ENCODE peak calls at places on chromosomes 12 and 14, in four cellular contexts. Q, G, N and M are unnamed samples.

GRCh38 chr12:69998922-69999321 is 173.9 kb downstream of the MYRFL start:
- DNase-seq in Q (no peak), N (no peak), G (no peak), M (no peak)

GRCh38 chr12:106149096-106149784 is 10.5 kb upstream of the NUAK1 start:
- DNase-seq in G (no peak), Q (no peak), N (no peak), M (peak)

GRCh38 chr12:103997277-103997900 is 31.7 kb downstream of the TDG start:
- DNase-seq in Q (peak), N (no peak), G (no peak), M (peak)

GRCh38 chr12:41286426-41286825 is 98.3 kb downstream of the PDZRN4 start:
- DNase-seq in G (no peak), N (no peak), Q (no peak), M (no peak)

GRCh38 chr14:55749201-55749812 is 169.3 kb downstream of the KTN1 start:
- DNase-seq in Q (no peak), G (no peak), N (no peak), M (no peak)

GRCh38 chr12:6336079-6336858 is 5.6 kb downstream of the TNFRSF1A start:
- DNase-seq in G (peak), N (peak), Q (peak), M (peak)

GRCh38 chr14:76203086-76204001 is 51.6 kb downstream of the GPATCH2L start:
- DNase-seq in G (peak), Q (peak), N (no peak), M (peak)

GRCh38 chr14:95562892-95563685 is 28.2 kb downstream of the GLRX5 start:
- DNase-seq in N (no peak), Q (no peak), G (no peak), M (no peak)

GRCh38 chr14:54852215-54852614 is 50.4 kb downstream of the GCH1 start:
- DNase-seq in N (no peak), Q (no peak), G (no peak), M (no peak)

GRCh38 chr12:80226576-80226975 is 127.2 kb downstream of the OTOGL start:
- DNase-seq in N (no peak), Q (no peak), G (no peak), M (no peak)

GRCh38 chr14:50083467-50084337 is 32.7 kb downstream of the VCPKMT start:
- DNase-seq in G (no peak), N (peak), Q (no peak), M (no peak)

GRCh38 chr12:50174971-50175715 is 8.0 kb upstream of the CERS5 start:
- DNase-seq in N (peak), Q (peak), G (peak), M (no peak)

GRCh38 chr12:13851828-13852227 is 129.6 kb downstream of the GRIN2B start:
- DNase-seq in G (no peak), N (no peak), Q (no peak), M (no peak)

GRCh38 chr14:99930420-99931274 is 134.6 kb upstream of the EVL start:
- DNase-seq in N (no peak), G (no peak), Q (no peak), M (no peak)

GRCh38 chr14:23056257-23056955 is 914 bp downstream of the CDH24 start:
- DNase-seq in G (no peak), Q (no peak), N (peak), M (peak)

GRCh38 chr12:41993283-41993682 is 151.4 kb downstream of the GXYLT1 start:
- DNase-seq in N (no peak), Q (no peak), G (no peak), M (no peak)

GRCh38 chr12:102401087-102401486 is 79.3 kb downstream of the IGF1 start:
- DNase-seq in Q (no peak), N (no peak), G (no peak), M (no peak)

GRCh38 chr14:69953266-69953905 is 74.2 kb downstream of the SMOC1 start:
- DNase-seq in Q (no peak), N (no peak), G (no peak), M (no peak)

GRCh38 chr14:22822619-22823551 is 6.8 kb upstream of the MRPL52 start:
- DNase-seq in G (no peak), N (peak), Q (peak), M (peak)

GRCh38 chr12:101839324-101840283 is 8.8 kb upstream of the GNPTAB start:
- DNase-seq in Q (peak), G (peak), N (peak), M (no peak)

GRCh38 chr14:104639889-104640548 is 35.4 kb upstream of the TMEM179 start:
- DNase-seq in Q (peak), G (no peak), N (no peak), M (no peak)

GRCh38 chr12:81797100-81797499 is 38.0 kb upstream of the PPFIA2 start:
- DNase-seq in N (no peak), G (no peak), Q (no peak), M (no peak)

GRCh38 chr14:97719931-97720330 is 922.7 kb downstream of the VRK1 start:
- DNase-seq in N (peak), G (no peak), Q (no peak), M (no peak)

DNA sequence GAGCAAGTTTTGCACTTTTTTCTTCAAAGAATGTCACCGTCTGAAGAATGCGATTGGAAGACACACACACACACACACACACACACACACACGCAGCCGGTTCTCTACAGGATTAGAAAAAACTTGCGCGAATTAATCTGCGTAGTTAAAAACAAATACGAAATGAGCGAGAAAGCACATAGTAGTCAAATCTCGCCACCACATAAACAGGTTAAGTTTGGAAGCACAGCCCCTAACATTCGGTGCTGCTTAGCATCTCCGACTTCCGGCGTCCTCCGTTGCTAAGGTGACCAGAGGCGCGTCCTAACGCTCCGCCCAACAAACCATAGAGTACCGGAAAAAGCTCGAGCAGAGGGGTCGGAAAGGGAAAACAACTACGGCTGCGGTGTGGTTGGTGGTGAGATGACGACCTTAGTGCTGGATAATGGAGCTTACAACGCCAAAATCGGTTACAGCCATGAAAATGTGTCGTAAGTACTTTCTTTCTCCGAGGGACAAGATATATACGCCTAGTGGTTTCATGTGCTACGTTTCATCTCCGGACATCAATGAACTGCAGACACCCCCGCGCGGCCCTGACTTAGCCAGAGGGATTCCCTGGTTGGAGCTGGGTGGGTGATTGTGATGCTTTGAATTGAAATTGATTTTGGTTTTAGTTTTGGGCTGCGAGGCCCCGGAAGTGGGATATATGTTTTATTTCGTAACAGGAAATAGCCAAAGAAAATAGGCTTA is at the start of gene ACTR6:
- DNase-seq in G (peak), Q (peak), N (peak), M (peak)
- H3K27ac ChIP-seq in G (peak), Q (peak), N (peak), M (peak)

DNA sequence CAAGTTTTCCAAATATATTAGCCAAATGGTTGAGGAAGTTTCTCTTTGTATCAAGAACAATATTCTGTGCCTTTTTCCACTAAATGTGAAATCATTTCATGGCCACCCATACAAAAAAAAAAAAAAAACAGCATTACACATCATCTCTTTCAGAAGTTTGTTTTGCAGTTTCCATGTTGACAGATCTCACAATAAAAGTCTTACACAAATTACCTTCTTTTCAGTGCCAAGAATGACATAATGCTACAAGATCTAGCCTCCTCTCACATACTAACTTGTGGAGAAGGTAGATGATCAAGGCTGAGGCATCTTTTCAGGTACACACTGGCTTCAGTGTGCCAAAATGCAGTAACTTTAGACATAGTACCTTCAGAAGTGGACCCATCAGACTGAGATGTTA is 35.3 kb downstream of the PRKD1 start:
- DNase-seq in Q (no peak), N (no peak), G (no peak), M (no peak)
- H3K27ac ChIP-seq in Q (no peak), N (no peak), G (no peak), M (no peak)

GRCh38 chr12:131123817-131124216 is 170.1 kb downstream of the ADGRD1 start:
- DNase-seq in N (no peak), Q (no peak), G (no peak), M (no peak)
- H3K27ac ChIP-seq in N (no peak), Q (no peak), G (no peak), M (no peak)

DNA sequence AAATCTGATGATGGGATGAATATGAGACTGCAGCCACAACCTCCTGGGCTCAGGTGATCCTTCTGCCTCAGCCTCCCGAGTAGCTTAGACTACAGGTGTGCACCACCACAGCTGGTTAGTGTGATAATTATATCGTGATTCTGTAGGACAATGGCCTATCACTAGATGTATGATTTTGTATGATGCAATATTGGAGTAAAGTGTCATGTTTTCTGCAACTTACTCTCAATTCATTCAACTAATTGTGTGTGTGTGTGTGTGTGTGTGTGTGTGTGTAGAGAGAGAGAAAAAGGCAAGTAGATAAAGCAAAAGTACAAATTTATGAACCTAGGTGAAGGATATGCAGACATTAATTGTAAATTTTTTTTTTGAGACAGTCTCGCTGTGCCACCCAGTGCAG is 10.7 kb downstream of the RAD52 start:
- DNase-seq in N (no peak), Q (no peak), G (no peak), M (no peak)
- H3K27ac ChIP-seq in N (no peak), Q (no peak), G (no peak), M (no peak)

DNA sequence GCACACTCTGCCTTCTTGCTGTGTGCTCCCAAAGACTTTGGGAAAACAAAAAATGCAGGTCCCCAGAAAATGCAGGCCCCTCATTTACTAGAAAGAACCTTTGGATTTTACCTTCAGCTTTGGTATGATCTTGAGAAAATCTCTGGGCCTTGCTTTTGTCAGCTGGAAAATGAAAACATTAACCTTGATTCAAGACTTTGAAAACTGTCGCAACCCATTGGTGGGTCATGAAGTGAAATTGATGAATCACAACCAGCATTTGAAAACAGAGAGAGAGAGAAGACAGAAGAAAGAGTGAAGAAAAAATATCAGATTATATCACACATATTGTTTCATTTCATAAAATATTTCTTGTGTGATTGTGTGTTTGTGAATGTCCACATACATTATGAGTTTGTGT is 322.5 kb downstream of the ZFP36L1 start:
- DNase-seq in Q (no peak), G (no peak), N (no peak), M (no peak)
- H3K27ac ChIP-seq in Q (no peak), G (peak), N (no peak), M (no peak)

GRCh38 chr12:68375701-68376469 is 43.7 kb upstream of the MDM1 start:
- DNase-seq in N (no peak), G (no peak), Q (no peak), M (no peak)

GRCh38 chr12:68373836-68374314 is 41.7 kb upstream of the MDM1 start:
- DNase-seq in N (no peak), Q (no peak), G (no peak), M (no peak)

GRCh38 chr12:68376901-68377300 is 44.7 kb upstream of the MDM1 start:
- DNase-seq in N (no peak), G (no peak), Q (no peak), M (no peak)

GRCh38 chr12:68370667-68371066 is 38.5 kb upstream of the MDM1 start:
- DNase-seq in Q (no peak), N (no peak), G (no peak), M (no peak)

DNA sequence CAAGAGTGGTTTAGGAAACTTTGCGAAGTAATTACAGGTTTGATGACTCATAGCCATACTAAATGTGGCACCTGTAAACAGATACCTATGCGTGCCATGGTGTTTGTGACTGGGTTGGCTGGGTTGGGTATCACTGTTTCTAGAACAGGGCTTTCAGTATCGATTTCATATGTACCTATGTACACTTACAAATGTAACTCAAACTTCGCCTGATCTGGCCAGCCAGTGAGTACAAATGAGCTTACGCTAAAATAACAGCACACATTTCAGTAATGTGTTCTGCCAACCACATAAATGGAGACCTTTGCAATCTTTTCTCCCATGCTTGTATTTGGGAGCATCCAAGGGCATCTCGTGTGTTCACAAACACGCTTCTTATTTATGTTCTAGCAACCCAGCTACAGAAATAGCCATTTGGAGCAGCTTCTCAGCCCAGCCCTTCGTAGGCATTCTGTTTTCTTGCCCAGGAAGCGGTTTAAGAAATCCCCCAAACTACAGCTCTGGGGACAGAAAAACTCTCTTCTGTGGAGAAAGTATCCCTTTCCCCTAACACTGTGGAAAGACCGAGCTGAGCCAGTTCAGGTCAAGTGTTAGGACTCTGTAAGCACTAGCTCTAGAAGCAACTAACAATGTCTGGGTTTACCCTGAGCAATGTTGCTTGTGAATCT is 42.3 kb upstream of the MDM1 start:
- DNase-seq in N (peak), Q (no peak), G (no peak), M (no peak)
- H3K27ac ChIP-seq in N (peak), Q (no peak), G (peak), M (no peak)

DNA sequence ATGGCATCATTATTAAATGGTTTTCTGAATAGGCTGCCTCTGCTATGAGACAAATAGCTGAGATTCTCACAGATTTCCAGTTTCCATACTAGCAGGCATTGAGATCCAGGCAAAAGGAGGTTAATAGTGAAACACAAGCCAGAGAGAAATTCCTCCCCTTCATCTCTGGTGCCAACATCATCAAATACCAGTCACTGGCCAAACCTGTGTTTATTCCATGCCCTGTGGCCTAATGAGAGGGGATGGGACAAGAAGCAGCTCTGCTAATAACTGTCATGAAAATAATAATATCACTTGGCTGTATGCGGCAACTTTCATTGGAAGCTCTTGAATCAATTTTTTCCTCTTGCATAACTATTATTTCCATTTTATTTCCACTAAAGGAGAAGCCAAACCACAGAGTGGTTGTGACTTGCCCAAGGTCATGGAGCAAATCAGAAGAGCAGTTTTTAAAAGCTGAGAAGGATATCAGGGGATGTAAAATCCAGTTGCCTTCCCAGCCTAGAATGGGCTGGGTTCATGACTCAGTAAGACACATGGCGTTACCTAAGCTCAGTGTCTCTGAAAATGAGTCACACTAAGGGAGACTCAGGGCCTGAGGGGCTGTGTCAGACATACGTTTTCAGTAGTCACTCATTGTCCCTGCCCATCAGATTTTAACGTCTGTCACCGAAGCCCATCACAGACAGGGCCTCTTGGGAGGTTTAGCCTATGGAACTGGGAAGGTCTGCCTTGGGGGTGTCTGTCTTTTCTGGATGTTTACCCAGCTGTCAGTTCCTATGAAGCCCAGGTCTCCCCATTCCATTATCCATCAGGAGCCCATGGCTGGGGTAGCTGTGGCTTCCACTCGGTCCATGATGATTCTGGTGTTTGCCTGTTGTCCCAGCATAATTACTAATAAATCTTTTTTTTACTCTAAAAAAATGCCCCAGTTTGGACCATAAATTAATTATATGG is 208.8 kb upstream of the EEA1 start:
- DNase-seq in Q (no peak), N (no peak), G (no peak), M (no peak)
- H3K27ac ChIP-seq in Q (peak), N (no peak), G (no peak), M (no peak)

GRCh38 chr14:60720391-60720790 is 3.8 kb downstream of the SIX4 start:
- DNase-seq in N (no peak), Q (no peak), G (no peak), M (no peak)
- H3K27ac ChIP-seq in N (no peak), Q (no peak), G (peak), M (no peak)